ENCODE peak calls at places on chromosomes 6 and 20, in five cellular contexts. J is cardiac muscle cell, C is ovary, D is tibial artery, S is adrenal gland. E is an unnamed sample.

GRCh38 chr6:140572129-140572528 is 1197.7 kb upstream of the CITED2 start:
- DNase-seq in D (no peak), C (no peak), S (no peak), J (no peak), E (no peak)

GRCh38 chr6:131443514-131443913 is 129.5 kb upstream of the ARG1 start:
- DNase-seq in D (no peak), S (no peak), C (no peak), J (no peak), E (no peak)

GRCh38 chr20:46214831-46215488 is 93.3 kb downstream of the CDH22 start:
- DNase-seq in D (no peak), S (no peak), J (no peak), C (no peak), E (no peak)

GRCh38 chr6:118017301-118017854 is 110.3 kb downstream of the SLC35F1 start:
- DNase-seq in S (no peak), C (no peak), D (no peak), J (no peak), E (no peak)

GRCh38 chr6:100512203-100512862 is 47.6 kb upstream of the SIM1 start:
- DNase-seq in D (no peak), J (peak; percentile 1), S (no peak), C (no peak), E (no peak)

GRCh38 chr20:60572991-60573390 is 614.8 kb downstream of the CDH26 start:
- DNase-seq in J (no peak), C (no peak), D (no peak), S (no peak), E (no peak)

GRCh38 chr20:31603822-31604566 is 1.1 kb upstream of the ID1 start:
- DNase-seq in C (peak; percentile 95), S (peak; percentile 96), J (peak; percentile 100), D (peak; percentile 99), E (peak; percentile 97)

GRCh38 chr6:123716506-123716905 is 79.8 kb upstream of the TRDN start:
- DNase-seq in J (no peak), D (no peak), S (no peak), C (no peak), E (no peak)

GRCh38 chr6:40262363-40262762 is 324.8 kb downstream of the LRFN2 start:
- DNase-seq in D (no peak), S (no peak), C (no peak), J (no peak), E (no peak)

GRCh38 chr6:107118976-107119375 is 3.7 kb upstream of the BEND3 start:
- DNase-seq in C (no peak), D (no peak), J (no peak), S (no peak), E (no peak)

GRCh38 chr6:169490830-169491229 is 211.0 kb downstream of the WDR27 start:
- DNase-seq in J (no peak), D (no peak), C (no peak), S (no peak), E (no peak)

GRCh38 chr20:57397004-57397692 is 6.0 kb downstream of the RBM38 start:
- DNase-seq in J (no peak), C (peak; percentile 24), D (no peak), S (peak; percentile 43), E (no peak)

GRCh38 chr6:57221936-57222683 is at the start of gene RAB23:
- DNase-seq in D (peak; percentile 93), J (peak; percentile 88), S (peak; percentile 85), C (peak; percentile 90), E (peak; percentile 27)

GRCh38 chr6:147001621-147002020 is 202.6 kb upstream of the STXBP5 start:
- DNase-seq in C (no peak), D (no peak), J (no peak), S (peak; percentile 5), E (no peak)

GRCh38 chr6:146258206-146258605 is 229.3 kb downstream of the GRM1 start:
- DNase-seq in D (no peak), S (no peak), C (no peak), J (no peak), E (no peak)

GRCh38 chr6:41740366-41741162 is 5.2 kb upstream of the TFEB start:
- DNase-seq in S (no peak), J (no peak), C (no peak), D (no peak), E (no peak)

GRCh38 chr20:35011589-35012226 is 56.0 kb downstream of the MYH7B start:
- DNase-seq in D (no peak), C (no peak), J (peak; percentile 18), S (no peak), E (no peak)
- TF ChIP-seq CTCF in D (no peak), C (no peak), J (no peak), S (no peak), E (no peak)

GRCh38 chr6:53529324-53530036 is 15.4 kb downstream of the GCLC start:
- DNase-seq in J (no peak), D (no peak), S (no peak), C (no peak), E (no peak)
- H3K4me1 ChIP-seq in J (peaks cover 56% of the 10 kb centered on the region), D (no peaks in the 10 kb centered on the region), S (peaks cover 12% of the 10 kb centered on the region), C (peaks cover under 1% of the 10 kb centered on the region), E (peaks cover 11% of the 10 kb centered on the region)

GRCh38 chr6:125275779-125276178 is 26.0 kb downstream of the HDDC2 start:
- DNase-seq in D (no peak), S (no peak), C (no peak), J (no peak), E (no peak)
- H3K36me3 ChIP-seq in D (peaks cover 40% of the 10 kb centered on the region), S (peaks cover 22% of the 10 kb centered on the region), C (no peaks in the 10 kb centered on the region), J (peaks cover 18% of the 10 kb centered on the region), E (peaks cover 33% of the 10 kb centered on the region)

DNA sequence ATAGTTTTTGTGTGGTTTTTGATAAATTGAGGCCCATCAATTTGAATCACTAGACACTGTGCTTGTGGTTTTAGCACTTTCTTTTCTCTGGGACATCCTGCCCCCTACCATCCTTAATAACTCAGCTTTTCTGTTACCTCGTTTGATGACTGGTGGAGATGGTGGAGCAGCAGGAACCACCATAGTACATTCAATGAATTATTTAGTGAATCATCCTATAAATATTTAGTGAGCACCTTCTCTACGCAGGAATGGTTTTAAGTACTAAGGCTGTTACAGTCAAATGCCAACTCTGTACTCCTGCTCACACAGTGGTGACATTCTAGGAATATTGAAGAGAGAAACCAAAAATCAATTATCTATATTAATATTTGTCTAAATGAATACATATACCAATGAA is 585.2 kb downstream of the HAO1 start:
- DNase-seq in J (no peak), C (no peak), S (no peak), D (no peak), E (no peak)
- TF ChIP-seq CTCF in J (no peak), C (no peak), S (no peak), D (no peak), E (no peak)

GRCh38 chr20:63004607-63005211 is 2.1 kb downstream of the BHLHE23 start:
- DNase-seq in S (no peak), J (no peak), C (no peak), D (no peak), E (no peak)
- H3K4me1 ChIP-seq in S (no peaks in the 10 kb centered on the region), J (peaks cover 3% of the 10 kb centered on the region), C (peaks cover 1% of the 10 kb centered on the region), D (peaks cover 18% of the 10 kb centered on the region), E (peaks cover 26% of the 10 kb centered on the region)

DNA sequence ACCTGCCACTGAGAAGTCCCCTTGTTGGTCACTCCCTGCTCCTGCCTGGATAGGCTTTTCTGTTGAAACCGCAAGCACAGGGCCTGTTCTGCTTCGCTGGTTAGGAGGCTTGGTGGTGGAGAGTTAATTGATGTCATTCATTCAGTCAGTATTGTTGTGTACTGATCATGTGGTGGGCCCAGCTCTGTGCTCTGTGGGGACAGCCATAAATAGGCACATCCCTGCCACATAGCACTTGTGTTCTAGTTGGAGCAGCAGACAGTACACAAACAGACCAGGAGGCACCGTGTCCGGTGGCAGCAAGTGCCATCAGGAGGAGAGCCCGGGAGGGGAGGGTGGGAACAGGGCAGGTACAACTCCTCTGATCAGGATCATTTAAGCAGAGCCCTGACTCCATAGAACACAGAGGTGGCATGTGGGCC is 155.2 kb upstream of the INSM1 start:
- DNase-seq in J (no peak), S (no peak), C (no peak), D (no peak), E (no peak)
- H3K36me3 ChIP-seq in J (no peaks in the 10 kb centered on the region), S (no peaks in the 10 kb centered on the region), C (no peaks in the 10 kb centered on the region), D (no peaks in the 10 kb centered on the region), E (no peaks in the 10 kb centered on the region)

DNA sequence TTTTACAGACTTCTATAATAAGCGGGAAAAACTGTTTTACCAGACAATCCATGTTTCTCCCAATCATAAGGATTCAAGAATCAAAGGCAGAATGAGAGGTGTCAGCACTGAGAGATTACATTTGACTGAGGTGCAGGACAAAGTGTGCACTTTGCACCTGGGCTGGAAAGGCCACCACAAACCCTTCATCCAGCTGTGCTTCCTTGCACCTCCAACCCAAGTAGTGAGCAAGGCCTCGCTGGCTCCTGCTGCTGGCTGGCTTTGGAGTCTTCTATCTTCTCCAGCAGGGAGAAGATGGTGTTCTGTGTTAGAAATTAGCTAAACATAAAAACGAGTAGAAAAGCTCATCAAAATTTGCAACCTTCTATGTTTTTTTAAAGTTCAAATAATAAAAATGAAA is 77.7 kb downstream of the CHD6 start:
- DNase-seq in S (no peak), J (no peak), D (no peak), C (no peak), E (no peak)
- TF ChIP-seq CTCF in S (no peak), J (no peak), D (no peak), C (no peak), E (no peak)

GRCh38 chr6:16305246-16305725 is 66.9 kb downstream of the GMPR start:
- DNase-seq in C (no peak), S (no peak), D (peak; percentile 10), J (no peak), E (no peak)
- H3K4me1 ChIP-seq in C (no peaks in the 10 kb centered on the region), S (no peaks in the 10 kb centered on the region), D (no peaks in the 10 kb centered on the region), J (peaks cover 5% of the 10 kb centered on the region), E (no peaks in the 10 kb centered on the region)